ENCODE peak calls at places on chromosomes 12 and 14, in five cellular contexts. M is A673, U is left ventricle myocardium inferior, F is lung, R is K562. O is an unnamed sample. For H3K4me1, the result is how much of the 10 kb centered on the place peaks cover.

GRCh38 chr14:104970231-104971068 is 7.7 kb downstream of the AHNAK2 start:
- DNase-seq in M (peak), U (peak), F (peak), R (no peak), O (peak)

GRCh38 chr12:40020261-40020691 is 85.6 kb downstream of the SLC2A13 start:
- DNase-seq in M (no peak), U (no peak), F (no peak), R (no peak), O (no peak)

GRCh38 chr12:538731-539539 is 79.2 kb downstream of the B4GALNT3 start:
- DNase-seq in M (peak), U (peak), F (peak), R (no peak), O (peak)

GRCh38 chr14:35335388-35336092 is 43.4 kb downstream of the PSMA6 start:
- DNase-seq in M (no peak), U (peak), F (no peak), R (no peak), O (no peak)

GRCh38 chr12:114430306-114430705 is 24.4 kb upstream of the TBX5 start:
- DNase-seq in M (no peak), U (no peak), F (no peak), R (no peak), O (no peak)

GRCh38 chr14:53793790-53794560 is 162.7 kb downstream of the BMP4 start:
- DNase-seq in M (no peak), U (peak), F (no peak), R (no peak), O (no peak)

GRCh38 chr12:2582631-2583616 is 211.8 kb upstream of the FKBP4 start:
- DNase-seq in M (peak), U (peak), F (peak), R (peak), O (peak)

GRCh38 chr12:2845280-2845679 is 10.4 kb upstream of the NRIP2 start:
- DNase-seq in M (peak), U (peak), F (no peak), R (peak), O (no peak)

GRCh38 chr12:52543985-52544888 is 8.7 kb downstream of the KRT71 start:
- DNase-seq in M (no peak), U (no peak), F (no peak), R (peak), O (no peak)

GRCh38 chr14:89625988-89626806 is 209.2 kb upstream of the FOXN3 start:
- DNase-seq in M (no peak), U (no peak), F (no peak), R (no peak), O (no peak)
- TF ChIP-seq CTCF in M (no peak), U (no peak), F (no peak), R (no peak), O (no peak)

GRCh38 chr12:104752883-104753282 is 205.2 kb downstream of the SLC41A2 start:
- DNase-seq in M (no peak), U (no peak), F (no peak), R (no peak), O (no peak)
- H3K4me1 ChIP-seq in M (under half), U (under half), F (under half), R (under half), O (under half)

GRCh38 chr12:94198872-94199271 is 50.5 kb downstream of the PLXNC1 start:
- DNase-seq in M (no peak), U (no peak), F (no peak), R (no peak), O (no peak)
- TF ChIP-seq CTCF in M (peak), U (no peak), F (no peak), R (peak), O (no peak)

GRCh38 chr14:21219120-21219519 is 50.1 kb downstream of the HNRNPC start:
- DNase-seq in M (no peak), U (no peak), F (no peak), R (no peak), O (no peak)
- H3K4me1 ChIP-seq in M (under half), U (half or more), F (under half), R (under half), O (under half)

GRCh38 chr14:37571391-37571790 is 23.7 kb downstream of the FOXA1 start:
- DNase-seq in M (no peak), U (no peak), F (no peak), R (no peak), O (no peak)

GRCh38 chr14:37563189-37563588 is 31.9 kb downstream of the FOXA1 start:
- DNase-seq in M (no peak), U (no peak), F (no peak), R (no peak), O (no peak)

GRCh38 chr14:37566811-37567371 is 28.2 kb downstream of the FOXA1 start:
- DNase-seq in M (no peak), U (no peak), F (no peak), R (no peak), O (peak)

GRCh38 chr14:37569729-37570128 is 25.3 kb downstream of the FOXA1 start:
- DNase-seq in M (no peak), U (no peak), F (no peak), R (no peak), O (no peak)

DNA sequence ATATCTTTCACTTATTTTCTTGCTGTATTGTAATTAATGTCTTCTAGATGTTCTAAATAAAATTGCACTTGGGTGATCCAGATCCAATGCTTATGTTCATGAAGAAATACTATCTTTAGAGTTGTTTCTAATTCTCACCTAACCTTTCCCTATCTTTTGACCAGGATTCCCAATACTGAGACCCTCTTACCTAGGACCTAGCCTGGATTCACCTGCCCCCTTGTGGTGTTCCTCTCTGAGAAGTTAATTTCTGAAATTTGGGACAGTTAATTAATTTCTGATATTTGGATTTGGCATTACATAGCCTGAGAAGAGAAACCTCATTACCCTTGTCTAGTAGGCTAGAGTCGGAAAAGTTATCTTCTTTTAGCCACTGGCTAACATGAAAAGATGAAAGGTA is 29.5 kb downstream of the FOXA1 start:
- DNase-seq in M (no peak), U (no peak), F (no peak), R (peak), O (no peak)
- TF ChIP-seq CTCF in M (peak), U (no peak), F (no peak), R (no peak), O (peak)

GRCh38 chr12:125193798-125194562 is 128.7 kb downstream of the AACS start:
- DNase-seq in M (peak), U (no peak), F (no peak), R (peak), O (peak)

GRCh38 chr12:125192690-125193221 is 127.5 kb downstream of the AACS start:
- DNase-seq in M (no peak), U (no peak), F (no peak), R (no peak), O (no peak)

GRCh38 chr12:125197326-125197725 is 132.1 kb downstream of the AACS start:
- DNase-seq in M (no peak), U (no peak), F (no peak), R (no peak), O (no peak)

GRCh38 chr12:125193376-125193775 is 128.1 kb downstream of the AACS start:
- DNase-seq in M (no peak), U (no peak), F (no peak), R (no peak), O (no peak)

DNA sequence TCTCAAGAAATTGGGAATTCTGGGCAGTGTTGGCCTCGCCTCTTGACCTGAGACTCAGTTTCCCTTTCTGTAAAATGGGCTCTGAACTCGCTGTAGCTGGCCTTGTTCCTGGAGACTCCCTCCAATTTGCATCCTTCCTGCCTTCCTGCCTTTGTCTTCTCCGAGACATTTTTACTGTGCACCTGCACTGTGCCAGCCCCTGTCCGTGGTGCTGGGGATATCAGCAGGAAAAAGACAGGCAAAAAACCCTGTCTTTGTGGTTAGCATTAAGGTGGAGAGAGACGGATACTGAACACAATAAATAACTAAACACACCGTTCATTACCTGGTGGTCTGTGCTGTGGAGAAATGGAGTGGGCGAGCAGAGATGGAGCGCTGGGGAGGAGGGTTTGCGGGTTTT is 129.8 kb downstream of the AACS start:
- DNase-seq in M (no peak), U (no peak), F (no peak), R (no peak), O (no peak)
- H3K4me1 ChIP-seq in M (under half), U (under half), F (under half), R (under half), O (under half)

GRCh38 chr12:116277393-116278258 is at the start of gene MED13L:
- DNase-seq in M (peak), U (peak), F (peak), R (peak), O (peak)
- TF ChIP-seq CTCF in M (peak), U (peak), F (peak), R (peak), O (peak)

GRCh38 chr12:66127695-66128094 is 2.9 kb downstream of the LLPH start:
- DNase-seq in M (no peak), U (no peak), F (no peak), R (peak), O (no peak)

GRCh38 chr12:66130267-66131066 is at the start of gene LLPH:
- DNase-seq in M (peak), U (peak), F (peak), R (peak), O (peak)

GRCh38 chr12:66132408-66132807 is 1.9 kb upstream of the LLPH start:
- DNase-seq in M (peak), U (no peak), F (no peak), R (no peak), O (peak)

GRCh38 chr12:66129934-66130266 is 650 bp downstream of the LLPH start:
- DNase-seq in M (no peak), U (no peak), F (no peak), R (peak), O (no peak)

GRCh38 chr12:66131067-66131688 is 628 bp upstream of the LLPH start:
- DNase-seq in M (no peak), U (no peak), F (no peak), R (peak), O (no peak)
- H3K4me1 ChIP-seq in M (under half), U (half or more), F (under half), R (under half), O (under half)

DNA sequence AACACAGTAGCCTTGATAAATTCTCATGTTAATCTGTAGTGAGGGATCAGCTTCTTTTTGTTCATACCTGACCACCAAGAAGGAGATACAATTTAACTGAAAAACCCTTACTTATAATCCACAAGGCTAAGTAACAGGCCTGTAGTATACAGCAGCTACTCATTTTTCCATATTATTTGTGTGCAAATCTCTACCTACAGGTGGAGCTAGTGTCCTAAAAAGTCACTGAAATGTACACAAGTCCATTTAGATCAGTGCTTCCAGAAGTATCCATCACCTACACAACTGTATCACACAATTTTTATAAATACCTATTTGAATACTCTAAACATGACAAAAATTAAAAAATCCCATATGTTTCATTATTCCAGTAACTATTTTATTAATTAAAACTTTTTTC is 173.2 kb downstream of the SLC35F4 start:
- DNase-seq in M (peak), U (no peak), F (no peak), R (peak), O (peak)
- TF ChIP-seq CTCF in M (peak), U (peak), F (no peak), R (peak), O (peak)